ENCODE peak calls at places on chromosomes 6 and 20, in nine cellular contexts. K is stimulated activated CD4-positive, alpha-beta T cell treated with anti-CD3 and anti-CD28 coated beads, TNF-alpha, amount 100 ng/mL, for 4 hours; U is EL; F is H9; Y is NCI-H1417; J is endodermal cell; N is amniotic stem cell; S is effector CD4-positive, alpha-beta T cell; D is activated T-cell treated with anti-CD3 and anti-CD28 coated beads for 24 hours. G is an unnamed sample.

GRCh38 chr6:89079611-89080213 is 839 bp upstream of the PNRC1 start:
- DNase-seq in K (no peak), U (peak), F (no peak), Y (peak), J (peak), N (peak), S (peak), D (peak), G (no peak)

GRCh38 chr6:3164388-3164787 is 7.0 kb upstream of the TUBB2A start:
- DNase-seq in K (no peak), U (no peak), F (no peak), Y (no peak), J (peak), N (no peak), S (no peak), D (no peak), G (no peak)

GRCh38 chr6:3471711-3472110 is 14.9 kb upstream of the SLC22A23 start:
- DNase-seq in K (no peak), U (no peak), F (no peak), Y (no peak), J (peak), N (no peak), S (no peak), D (no peak), G (no peak)

GRCh38 chr6:9100869-9101575 is 665.7 kb upstream of the SLC35B3 start:
- DNase-seq in K (no peak), U (no peak), F (no peak), Y (no peak), J (no peak), N (no peak), S (no peak), D (no peak), G (no peak)

GRCh38 chr6:41723178-41723935 is 12.1 kb downstream of the TFEB start:
- DNase-seq in K (no peak), U (peak), F (peak), Y (no peak), J (peak), N (peak), S (no peak), D (no peak), G (peak)

GRCh38 chr6:52049252-52050050 is 38.0 kb downstream of the PKHD1 start:
- DNase-seq in K (no peak), U (peak), F (no peak), Y (peak), J (no peak), N (no peak), S (no peak), D (no peak), G (no peak)

GRCh38 chr6:112296694-112297093 is 42.3 kb upstream of the LAMA4 start:
- DNase-seq in K (no peak), U (no peak), F (no peak), Y (no peak), J (no peak), N (no peak), S (no peak), D (no peak), G (no peak)

GRCh38 chr6:3283241-3283640 is 24.5 kb downstream of the PSMG4 start:
- DNase-seq in K (no peak), U (no peak), F (no peak), Y (no peak), J (no peak), N (no peak), S (no peak), D (no peak), G (no peak)

GRCh38 chr6:155120034-155120433 is 124.9 kb downstream of the TIAM2 start:
- DNase-seq in K (no peak), U (peak), F (peak), Y (peak), J (peak), N (no peak), S (no peak), D (no peak), G (no peak)

GRCh38 chr20:21702553-21703467 is 2.7 kb upstream of the PAX1 start:
- DNase-seq in K (no peak), U (peak), F (peak), Y (peak), J (peak), N (no peak), S (no peak), D (peak), G (no peak)

GRCh38 chr6:70474751-70475150 is 61.4 kb downstream of the FAM135A start:
- DNase-seq in K (no peak), U (peak), F (peak), Y (no peak), J (peak), N (no peak), S (no peak), D (no peak), G (no peak)

GRCh38 chr20:4070323-4071176 is 55.2 kb upstream of the RNF24 start:
- DNase-seq in K (no peak), U (no peak), F (no peak), Y (peak), J (peak), N (no peak), S (no peak), D (no peak), G (no peak)

GRCh38 chr20:17992847-17993508 is 24.2 kb downstream of the MGME1 start:
- DNase-seq in K (no peak), U (no peak), F (no peak), Y (no peak), J (no peak), N (no peak), S (no peak), D (no peak), G (no peak)

GRCh38 chr6:113271437-113271836 is 585.7 kb upstream of the MARCKS start:
- DNase-seq in K (no peak), U (no peak), F (no peak), Y (no peak), J (no peak), N (no peak), S (no peak), D (no peak), G (no peak)

GRCh38 chr6:132456700-132457143 is 55.4 kb upstream of the MOXD1 start:
- DNase-seq in K (no peak), U (no peak), F (no peak), Y (no peak), J (peak), N (no peak), S (no peak), D (no peak), G (no peak)

GRCh38 chr6:161486326-161486725 is 212.5 kb upstream of the AGPAT4 start:
- DNase-seq in K (no peak), U (peak), F (no peak), Y (no peak), J (peak), N (peak), S (no peak), D (no peak), G (no peak)

GRCh38 chr20:63707558-63708300 is at the start of the genes ARFRP1 and ZGPAT:
- DNase-seq in K (peak), U (peak), F (peak), Y (peak), J (peak), N (peak), S (peak), D (peak), G (peak)

GRCh38 chr6:166058064-166058739 is 109.4 kb downstream of the TBXT start:
- DNase-seq in K (no peak), U (no peak), F (no peak), Y (no peak), J (no peak), N (no peak), S (no peak), D (no peak), G (no peak)

GRCh38 chr6:97052152-97052787 is 127.7 kb downstream of the KLHL32 start:
- DNase-seq in K (no peak), U (no peak), F (no peak), Y (no peak), J (no peak), N (no peak), S (no peak), D (no peak), G (no peak)

GRCh38 chr6:87139236-87139635 is 16.1 kb upstream of the ZNF292 start:
- DNase-seq in K (no peak), U (peak), F (no peak), Y (peak), J (no peak), N (no peak), S (peak), D (peak), G (no peak)

GRCh38 chr6:121335111-121336008 is 1.1 kb upstream of the TBC1D32 start:
- DNase-seq in K (no peak), U (no peak), F (no peak), Y (no peak), J (no peak), N (no peak), S (no peak), D (no peak), G (no peak)

GRCh38 chr20:9177278-9177677 is 108.4 kb downstream of the PLCB4 start:
- DNase-seq in K (no peak), U (no peak), F (no peak), Y (no peak), J (no peak), N (no peak), S (no peak), D (no peak), G (no peak)

GRCh38 chr6:41053056-41053455 is at the start of gene APOBEC2:
- DNase-seq in K (no peak), U (no peak), F (no peak), Y (no peak), J (no peak), N (no peak), S (no peak), D (no peak), G (no peak)

GRCh38 chr6:122141246-122141645 is 258.2 kb upstream of the HSF2 start:
- DNase-seq in K (no peak), U (no peak), F (no peak), Y (no peak), J (no peak), N (no peak), S (no peak), D (no peak), G (no peak)